ENCODE peak calls at places on chromosome 2, in eight cellular contexts. A is Karpas-422, Z is HCT116, G is GM23248, B is PC-9, I is GM23338, J is PC-3, K is hepatocyte. Q is an unnamed sample.

GRCh38 chr2:102306125-102306524 is 5.2 kb upstream of the IL1RL1 start:
- DNase-seq in A (no peak), J (no peak), I (no peak), G (no peak), B (no peak), Z (no peak), K (no peak), Q (no peak)

GRCh38 chr2:68169308-68169707 is 11.6 kb downstream of the PNO1 start:
- DNase-seq in B (no peak), K (no peak), G (no peak), J (peak; percentile 20), Z (no peak), I (no peak), A (peak; percentile 63), Q (no peak)

GRCh38 chr2:170972508-170973224 is 43.6 kb downstream of the GORASP2 start:
- DNase-seq in B (no peak), A (peak; percentile 45), K (no peak), Z (no peak), I (no peak), J (peak; percentile 18), G (no peak), Q (peak; percentile 5)

GRCh38 chr2:28327963-28328922 is 64.4 kb upstream of the FOSL2 start:
- DNase-seq in Z (no peak), I (no peak), J (no peak), B (peak; percentile 56), G (peak; percentile 47), K (no peak), A (no peak), Q (no peak)

GRCh38 chr2:100208375-100208774 is 66.0 kb upstream of the AFF3 start:
- DNase-seq in G (peak; percentile 35), K (no peak), Z (no peak), A (no peak), B (no peak), I (no peak), J (no peak), Q (no peak)

GRCh38 chr2:197236159-197236558 is 74.4 kb downstream of the ANKRD44 start:
- DNase-seq in K (no peak), Z (no peak), I (no peak), A (no peak), B (no peak), G (no peak), J (no peak), Q (no peak)

GRCh38 chr2:64766841-64767669 is 113.3 kb upstream of the SERTAD2 start:
- DNase-seq in G (peak; percentile 75), A (peak; percentile 82), Z (no peak), K (no peak), I (no peak), J (peak; percentile 23), B (no peak), Q (peak; percentile 78)

GRCh38 chr2:58347810-58348209 is 106.7 kb upstream of the FANCL start:
- DNase-seq in K (no peak), I (no peak), A (no peak), Z (no peak), G (no peak), B (no peak), J (no peak), Q (no peak)

GRCh38 chr2:44205169-44205568 is 36.5 kb downstream of the PPM1B start:
- DNase-seq in B (no peak), I (no peak), G (no peak), A (no peak), Z (no peak), J (no peak), K (no peak), Q (no peak)

GRCh38 chr2:192010073-192010472 is 163.2 kb upstream of the CAVIN2 start:
- DNase-seq in B (no peak), Z (no peak), J (no peak), I (no peak), A (no peak), K (no peak), G (no peak), Q (no peak)

GRCh38 chr2:148675708-148676107 is 31.2 kb downstream of the EPC2 start:
- DNase-seq in Z (no peak), A (no peak), I (no peak), B (no peak), G (no peak), J (no peak), K (no peak), Q (no peak)

GRCh38 chr2:60735496-60736250 is 20.4 kb upstream of the PAPOLG start:
- DNase-seq in A (peak; percentile 49), B (no peak), Z (no peak), I (peak; percentile 74), G (peak; percentile 20), J (no peak), K (peak; percentile 16), Q (peak; percentile 11)

GRCh38 chr2:240810621-240811020 is 9.4 kb downstream of the KIF1A start:
- DNase-seq in K (no peak), Z (no peak), G (no peak), I (no peak), A (no peak), J (no peak), B (no peak), Q (no peak)

GRCh38 chr2:53785378-53785777 is 1.4 kb downstream of the ASB3 start:
- DNase-seq in B (no peak), J (no peak), K (no peak), Z (no peak), I (no peak), G (peak; percentile 21), A (no peak), Q (no peak)

GRCh38 chr2:128593518-128594272 is 275.0 kb upstream of the HS6ST1 start:
- DNase-seq in G (no peak), J (no peak), A (no peak), I (no peak), K (peak; percentile 53), Z (no peak), B (no peak), Q (no peak)

GRCh38 chr2:43129676-43130547 is 96.5 kb downstream of the ZFP36L2 start:
- DNase-seq in Z (no peak), G (no peak), K (no peak), B (peak; percentile 49), A (no peak), J (no peak), I (no peak), Q (no peak)

GRCh38 chr2:176565641-176566323 is 296.5 kb downstream of the MTX2 start:
- DNase-seq in Z (no peak), J (no peak), B (no peak), I (peak; percentile 16), A (no peak), G (no peak), K (no peak), Q (no peak)

GRCh38 chr2:126510960-126511359 is 145.0 kb upstream of the GYPC start:
- DNase-seq in I (peak; percentile 2), B (no peak), G (no peak), J (no peak), Z (no peak), K (no peak), A (no peak), Q (no peak)

GRCh38 chr2:126503476-126503875 is 152.5 kb upstream of the GYPC start:
- DNase-seq in Z (no peak), B (no peak), K (no peak), G (no peak), J (no peak), A (no peak), I (no peak), Q (no peak)

GRCh38 chr2:126507425-126507867 is 148.5 kb upstream of the GYPC start:
- DNase-seq in G (no peak), A (no peak), I (no peak), K (no peak), Z (no peak), J (no peak), B (peak; percentile 11), Q (no peak)

GRCh38 chr2:126504953-126505352 is 151.0 kb upstream of the GYPC start:
- DNase-seq in I (no peak), A (no peak), K (no peak), Z (no peak), G (no peak), B (peak; percentile 25), J (no peak), Q (no peak)

DNA sequence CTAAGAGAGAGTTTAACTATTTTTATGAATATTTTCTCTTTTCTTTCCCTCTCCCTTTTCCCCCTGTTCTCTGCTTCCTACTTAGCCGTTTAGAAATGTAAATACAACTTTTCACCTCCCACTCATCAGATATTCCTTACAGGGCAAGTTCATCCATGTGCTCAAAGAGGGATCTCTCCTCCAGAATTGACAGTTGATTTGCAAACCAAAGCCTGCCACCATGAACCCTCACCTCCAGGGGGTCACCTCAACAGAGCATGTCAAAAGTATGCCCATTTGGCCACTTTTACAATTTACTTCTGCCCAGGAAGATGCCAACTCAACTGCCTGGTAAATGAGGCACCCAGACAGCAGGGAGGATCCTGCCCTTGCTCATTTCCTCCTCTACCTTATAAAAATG is 149.2 kb upstream of the GYPC start:
- DNase-seq in Z (no peak), K (no peak), J (no peak), A (no peak), B (no peak), I (peak; percentile 3), G (no peak), Q (no peak)
- H3K27ac ChIP-seq in Z (no peak overlapping the region), K (no peak overlapping the region), J (no peak overlapping the region), A (no peak overlapping the region), B (no peak overlapping the region), I (no peak overlapping the region), G (no peak overlapping the region), Q (no peak overlapping the region)

GRCh38 chr2:46803911-46804670 is 111.5 kb downstream of the MCFD2 start:
- DNase-seq in G (peak; percentile 97), A (no peak), J (peak; percentile 95), K (no peak), I (no peak), Z (peak; percentile 68), B (peak; percentile 86), Q (no peak)
- H3K4me3 ChIP-seq in G (no peak overlapping the region), A (no peak overlapping the region), J (peak overlapping the region; percentile 14), K (no peak overlapping the region), I (no peak overlapping the region), Z (no peak overlapping the region), B (no peak overlapping the region), Q (no peak overlapping the region)

DNA sequence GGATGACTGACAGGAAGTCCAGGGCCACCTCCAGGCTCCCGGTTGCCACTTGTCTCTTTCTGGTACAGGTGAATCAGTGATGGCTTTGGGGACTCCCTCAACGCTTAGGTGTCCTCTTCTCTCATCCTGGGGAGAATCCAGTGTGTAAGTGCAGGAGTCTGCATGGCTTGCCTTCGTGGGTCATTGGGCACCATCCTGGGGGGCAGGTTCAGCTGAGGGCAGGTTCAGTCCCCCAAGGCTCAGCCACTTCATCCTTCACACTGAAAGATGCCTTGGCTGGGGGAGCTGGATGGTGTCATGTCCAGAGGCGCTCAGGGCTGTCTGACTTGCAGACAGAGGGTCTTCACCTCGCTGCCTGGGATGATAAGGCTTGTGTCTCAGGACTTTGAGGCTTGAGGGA is 29.2 kb downstream of the SH3RF3 start:
- DNase-seq in I (no peak), Z (no peak), J (no peak), K (no peak), A (no peak), B (no peak), G (no peak), Q (no peak)
- H3K9me2 ChIP-seq in I (no peaks in the 10 kb centered on the region), Z (no peaks in the 10 kb centered on the region), J (no peaks in the 10 kb centered on the region), K (no peaks in the 10 kb centered on the region), A (no peaks in the 10 kb centered on the region), B (no peaks in the 10 kb centered on the region), G (no peaks in the 10 kb centered on the region), Q (no peaks in the 10 kb centered on the region)

GRCh38 chr2:163481515-163481914 is 254.3 kb downstream of the FIGN start:
- DNase-seq in Z (no peak), J (no peak), K (no peak), G (no peak), B (no peak), A (no peak), I (no peak), Q (no peak)
- H3K27ac ChIP-seq in Z (no peak overlapping the region), J (no peak overlapping the region), K (no peak overlapping the region), G (no peak overlapping the region), B (no peak overlapping the region), A (no peak overlapping the region), I (no peak overlapping the region), Q (no peak overlapping the region)

GRCh38 chr2:1548910-1549673 is 135.8 kb downstream of the TPO start:
- DNase-seq in A (no peak), Z (no peak), I (no peak), J (peak; percentile 31), B (no peak), K (no peak), G (peak; percentile 13), Q (no peak)
- H3K4me3 ChIP-seq in A (no peak overlapping the region), Z (no peak overlapping the region), I (no peak overlapping the region), J (no peak overlapping the region), B (no peak overlapping the region), K (no peak overlapping the region), G (no peak overlapping the region), Q (no peak overlapping the region)

Q was measured in MM.1S.